ENCODE peak calls at places on chromosomes 5 and 9, in seven cellular contexts. I is IMR-90, H is mesenchymal stem cell, V is H9, R is mesendoderm, T is H1, D is trophoblast cell. Y is an unnamed sample.

GRCh38 chr5:134345996-134346395 is 21.0 kb downstream of the CDKL3 start:
- DNase-seq in I (no peak), T (no peak), D (peak; percentile 87), H (no peak), R (peak; percentile 96), V (peak; percentile 48), Y (no peak)

GRCh38 chr5:10501554-10502075 is 59.9 kb downstream of the ROPN1L start:
- DNase-seq in T (no peak), I (no peak), H (no peak), V (no peak), R (no peak), D (no peak), Y (no peak)

GRCh38 chr5:135185461-135186075 is 151.5 kb upstream of the PITX1 start:
- DNase-seq in R (peak; percentile 32), H (peak; percentile 8), T (no peak), V (no peak), D (peak; percentile 35), I (peak; percentile 65), Y (no peak)

GRCh38 chr5:180623411-180623834 is 26.0 kb downstream of the FLT4 start:
- DNase-seq in R (no peak), H (no peak), I (no peak), T (no peak), V (no peak), D (no peak), Y (no peak)

GRCh38 chr9:120394058-120394669 is 185.8 kb downstream of the CDK5RAP2 start:
- DNase-seq in T (no peak), H (peak; percentile 85), R (no peak), D (no peak), V (no peak), I (peak; percentile 96), Y (no peak)

GRCh38 chr9:90300901-90301688 is 341.5 kb downstream of the DIRAS2 start:
- DNase-seq in V (no peak), H (peak; percentile 94), I (peak; percentile 91), T (no peak), R (peak; percentile 71), D (peak; percentile 92), Y (no peak)

GRCh38 chr9:21465859-21466518 is 16.1 kb downstream of the IFNE start:
- DNase-seq in I (peak; percentile 68), T (no peak), H (peak; percentile 67), R (peak; percentile 77), V (no peak), D (peak; percentile 36), Y (peak; percentile 53)

GRCh38 chr5:161040818-161041217 is 188.8 kb upstream of the ATP10B start:
- DNase-seq in T (no peak), V (no peak), D (no peak), H (no peak), R (no peak), I (no peak), Y (no peak)

GRCh38 chr5:146565764-146566163 is 49.8 kb upstream of the GPR151 start:
- DNase-seq in R (peak; percentile 83), I (peak; percentile 52), T (peak; percentile 74), H (peak; percentile 56), D (no peak), V (peak; percentile 79), Y (peak; percentile 46)

GRCh38 chr9:116152941-116153764 is 438 bp upstream of the PAPPA start:
- DNase-seq in H (peak; percentile 92), D (peak; percentile 42), T (no peak), I (peak; percentile 85), R (peak; percentile 54), V (peak; percentile 45), Y (peak; percentile 36)

GRCh38 chr5:1129725-1130082 is 17.8 kb upstream of the SLC12A7 start:
- DNase-seq in T (no peak), V (no peak), H (no peak), R (no peak), I (no peak), D (no peak), Y (no peak)

GRCh38 chr5:79935992-79936643 is 54.9 kb downstream of the MTX3 start:
- DNase-seq in V (no peak), H (peak; percentile 8), D (no peak), R (peak; percentile 12), T (no peak), I (peak; percentile 24), Y (no peak)

GRCh38 chr9:6877671-6878161 is 119.9 kb downstream of the KDM4C start:
- DNase-seq in T (no peak), R (peak; percentile 88), I (peak; percentile 83), H (peak; percentile 45), V (no peak), D (peak; percentile 79), Y (no peak)

GRCh38 chr9:114606068-114606467 is 5.0 kb upstream of the TMEM268 start:
- DNase-seq in H (no peak), R (peak; percentile 55), T (no peak), V (no peak), D (peak; percentile 94), I (no peak), Y (no peak)

GRCh38 chr5:74020488-74020887 is 394.5 kb downstream of the ARHGEF28 start:
- DNase-seq in D (no peak), T (no peak), V (no peak), H (no peak), R (no peak), I (no peak), Y (no peak)

GRCh38 chr5:141223112-141223783 is at the start of gene PCDHB14:
- DNase-seq in T (no peak), D (no peak), H (peak; percentile 23), I (peak; percentile 20), R (peak; percentile 86), V (peak; percentile 70), Y (peak; percentile 43)

GRCh38 chr9:120619751-120620655 is 40.0 kb upstream of the CDK5RAP2 start:
- DNase-seq in T (peak; percentile 55), I (peak; percentile 74), H (peak; percentile 72), D (peak; percentile 37), V (peak; percentile 34), R (peak; percentile 64), Y (peak; percentile 39)

GRCh38 chr5:179279347-179280094 is 65.7 kb downstream of the ADAMTS2 start:
- DNase-seq in V (no peak), R (no peak), H (no peak), T (no peak), D (no peak), I (no peak), Y (no peak)

GRCh38 chr5:138602371-138603000 is 27.3 kb upstream of the HSPA9 start:
- DNase-seq in T (no peak), D (no peak), V (no peak), H (no peak), I (no peak), R (no peak), Y (no peak)

GRCh38 chr9:32783168-32783891 is at the start of gene TMEM215:
- DNase-seq in H (no peak), D (no peak), V (peak; percentile 78), I (no peak), R (peak; percentile 78), T (peak; percentile 85), Y (peak; percentile 69)

GRCh38 chr5:98774192-98775046 is 956 bp downstream of the RGMB start:
- DNase-seq in H (peak; percentile 85), R (peak; percentile 91), I (peak; percentile 74), T (peak; percentile 76), D (peak; percentile 47), V (peak; percentile 69), Y (peak; percentile 60)

GRCh38 chr5:98777295-98777694 is 3.8 kb downstream of the RGMB start:
- DNase-seq in I (no peak), D (no peak), R (no peak), V (no peak), H (no peak), T (no peak), Y (no peak)

GRCh38 chr5:98773464-98774191 is at the start of gene RGMB:
- DNase-seq in H (peak; percentile 99), D (peak; percentile 96), R (peak; percentile 100), T (peak; percentile 96), I (peak; percentile 99), V (peak; percentile 99), Y (peak; percentile 97)

GRCh38 chr5:98775962-98776687 is 2.7 kb downstream of the RGMB start:
- DNase-seq in I (peak; percentile 81), H (peak; percentile 57), D (no peak), R (no peak), V (no peak), T (no peak), Y (no peak)

GRCh38 chr5:98775246-98775961 is 1.9 kb downstream of the RGMB start:
- DNase-seq in T (no peak), H (peak; percentile 21), D (no peak), R (no peak), V (no peak), I (no peak), Y (peak; percentile 66)
- H3K27ac ChIP-seq in T (no peak overlapping the region), H (peak overlapping the region; percentile 18), D (no peak overlapping the region), R (no peak overlapping the region), V (no peak overlapping the region), I (peak overlapping the region; percentile 47), Y (peak overlapping the region; percentile 21)

GRCh38 chr9:109225629-109226028 is 58.6 kb upstream of the FRRS1L start:
- DNase-seq in D (no peak), R (no peak), I (no peak), T (no peak), H (no peak), V (no peak), Y (no peak)
- H3K4ac ChIP-seq in D (no peak overlapping the region), R (no peak overlapping the region), I (no peak overlapping the region), T (no peak overlapping the region), H (no peak overlapping the region), V (no peak overlapping the region), Y (no peak overlapping the region)

DNA sequence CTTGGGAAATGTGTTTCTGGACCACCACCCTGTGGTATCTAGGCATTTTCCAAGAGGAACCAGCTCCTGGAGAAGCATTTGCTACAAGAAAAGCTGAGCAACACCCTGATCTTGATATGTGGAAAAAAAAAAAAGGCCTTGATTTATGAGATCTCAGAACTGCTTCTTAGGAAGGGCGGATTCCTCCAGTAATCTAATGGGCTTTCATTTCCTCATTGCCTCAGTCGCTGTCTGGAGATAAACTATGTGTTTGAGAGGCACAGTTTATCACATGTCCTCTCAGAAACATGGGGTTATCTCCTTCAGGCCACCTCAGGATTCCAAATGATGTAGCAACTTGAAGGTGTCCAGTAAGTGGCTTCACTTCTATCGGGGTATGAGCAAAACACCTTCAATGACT is 56.5 kb upstream of the ZNF622 start:
- DNase-seq in V (no peak), D (no peak), H (no peak), I (no peak), R (no peak), T (no peak), Y (no peak)
- H3K27ac ChIP-seq in V (no peak overlapping the region), D (no peak overlapping the region), H (no peak overlapping the region), I (no peak overlapping the region), R (no peak overlapping the region), T (no peak overlapping the region), Y (no peak overlapping the region)

DNA sequence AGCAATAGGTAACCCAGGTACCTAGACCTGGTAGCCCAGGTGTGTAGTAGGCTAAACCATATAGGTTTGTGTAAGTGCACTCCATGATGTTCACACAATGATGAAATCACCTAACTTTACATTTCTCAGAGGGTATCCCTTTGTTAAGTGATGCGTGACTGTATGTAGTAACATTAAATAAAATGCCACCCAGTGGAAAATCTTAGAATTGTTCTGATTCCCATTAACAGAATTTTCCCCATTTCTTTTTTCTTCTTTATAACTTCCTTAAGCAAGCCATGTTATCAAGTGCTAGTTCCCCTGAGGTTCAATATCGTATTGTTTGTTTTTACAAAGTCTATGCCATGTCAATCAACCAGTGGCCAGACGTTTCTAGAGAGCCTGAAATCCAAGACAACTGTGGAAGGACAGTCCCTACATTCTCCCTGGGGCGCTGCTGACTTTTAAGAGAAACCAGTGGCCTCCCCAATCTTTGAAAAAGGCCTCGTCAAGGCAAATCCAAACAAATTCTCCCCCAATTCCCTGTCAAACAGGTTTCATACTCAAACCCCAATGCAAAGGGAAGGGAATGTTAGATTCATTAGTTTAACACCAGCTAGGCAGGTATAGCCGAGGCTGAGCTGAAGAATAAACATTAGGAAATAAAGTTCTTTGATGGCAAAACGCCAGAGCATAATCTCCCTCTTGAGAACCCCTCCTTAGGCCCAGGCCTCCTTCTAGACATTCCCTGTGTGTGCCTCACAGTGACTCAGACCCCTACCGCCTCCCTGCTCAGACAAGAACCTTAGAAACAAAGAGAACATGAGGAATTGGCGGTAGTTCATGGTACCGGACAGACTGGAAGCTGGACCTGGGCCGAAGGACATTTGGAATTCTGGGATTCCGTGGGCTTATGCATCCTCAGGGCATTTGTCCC is 198.7 kb downstream of the GNA14 start:
- DNase-seq in D (peak; percentile 2), R (no peak), V (no peak), I (peak; percentile 84), H (peak; percentile 79), T (no peak), Y (no peak)
- H3K4ac ChIP-seq in D (no peak overlapping the region), R (no peak overlapping the region), V (no peak overlapping the region), I (no peak overlapping the region), H (no peak overlapping the region), T (no peak overlapping the region), Y (no peak overlapping the region)